ENCODE peak calls at places on chromosomes 12 and 14, in eight cellular contexts. One of them, this sample, is unnamed.

GRCh38 chr12:96810477-96810876 is 96.6 kb upstream of the NEDD1 start:
- DNase-seq in Peyer's patch: no peak
- DNase-seq in GM06990: no peak
- DNase-seq in GM23338: no peak
- DNase-seq in brain microvascular endothelial cell: no peak
- DNase-seq in trophoblast cell: no peak
- DNase-seq in stimulated activated CD8-positive, alpha-beta memory T cell treated with anti-CD3 and anti-CD28 coated beads, Interleukin-15, amount 100 ng/mL, for 1 hour: no peak
- DNase-seq in kidney glomerular epithelial cell: no peak
- DNase-seq in this sample: no peak

GRCh38 chr14:23645504-23645811 is 9.3 kb downstream of the DHRS2 start:
- DNase-seq in kidney glomerular epithelial cell: no peak
- DNase-seq in GM06990: no peak
- DNase-seq in stimulated activated CD8-positive, alpha-beta memory T cell treated with anti-CD3 and anti-CD28 coated beads, Interleukin-15, amount 100 ng/mL, for 1 hour: no peak
- DNase-seq in trophoblast cell: no peak
- DNase-seq in Peyer's patch: no peak
- DNase-seq in GM23338: no peak
- DNase-seq in brain microvascular endothelial cell: no peak
- DNase-seq in this sample: no peak

GRCh38 chr12:21476949-21477348 is 24.5 kb downstream of the RECQL start:
- DNase-seq in GM23338: no peak
- DNase-seq in Peyer's patch: no peak
- DNase-seq in stimulated activated CD8-positive, alpha-beta memory T cell treated with anti-CD3 and anti-CD28 coated beads, Interleukin-15, amount 100 ng/mL, for 1 hour: no peak
- DNase-seq in GM06990: no peak
- DNase-seq in trophoblast cell: no peak
- DNase-seq in brain microvascular endothelial cell: peak; percentile 35
- DNase-seq in kidney glomerular epithelial cell: peak; percentile 57
- DNase-seq in this sample: peak; percentile 83

GRCh38 chr12:100733817-100734593 is 60.6 kb upstream of the ANO4 start:
- DNase-seq in kidney glomerular epithelial cell: peak; percentile 14
- DNase-seq in GM06990: no peak
- DNase-seq in stimulated activated CD8-positive, alpha-beta memory T cell treated with anti-CD3 and anti-CD28 coated beads, Interleukin-15, amount 100 ng/mL, for 1 hour: no peak
- DNase-seq in brain microvascular endothelial cell: no peak
- DNase-seq in Peyer's patch: no peak
- DNase-seq in trophoblast cell: peak; percentile 70
- DNase-seq in GM23338: peak; percentile 68
- DNase-seq in this sample: peak; percentile 63

GRCh38 chr14:39030209-39030608 is 72.8 kb downstream of the SEC23A start:
- DNase-seq in GM23338: no peak
- DNase-seq in brain microvascular endothelial cell: no peak
- DNase-seq in stimulated activated CD8-positive, alpha-beta memory T cell treated with anti-CD3 and anti-CD28 coated beads, Interleukin-15, amount 100 ng/mL, for 1 hour: no peak
- DNase-seq in Peyer's patch: no peak
- DNase-seq in GM06990: no peak
- DNase-seq in trophoblast cell: no peak
- DNase-seq in kidney glomerular epithelial cell: no peak
- DNase-seq in this sample: no peak

GRCh38 chr14:69756298-69756697 is 10.6 kb upstream of the SRSF5 start:
- DNase-seq in GM06990: no peak
- DNase-seq in Peyer's patch: no peak
- DNase-seq in GM23338: no peak
- DNase-seq in trophoblast cell: no peak
- DNase-seq in stimulated activated CD8-positive, alpha-beta memory T cell treated with anti-CD3 and anti-CD28 coated beads, Interleukin-15, amount 100 ng/mL, for 1 hour: no peak
- DNase-seq in brain microvascular endothelial cell: no peak
- DNase-seq in kidney glomerular epithelial cell: no peak
- DNase-seq in this sample: no peak

GRCh38 chr14:69249603-69250002 is 10.4 kb upstream of the GALNT16 start:
- DNase-seq in kidney glomerular epithelial cell: no peak
- DNase-seq in Peyer's patch: no peak
- DNase-seq in GM06990: no peak
- DNase-seq in GM23338: no peak
- DNase-seq in trophoblast cell: no peak
- DNase-seq in brain microvascular endothelial cell: no peak
- DNase-seq in stimulated activated CD8-positive, alpha-beta memory T cell treated with anti-CD3 and anti-CD28 coated beads, Interleukin-15, amount 100 ng/mL, for 1 hour: no peak
- DNase-seq in this sample: no peak

GRCh38 chr12:103530352-103530751 is 34.6 kb upstream of the C12orf42 start:
- DNase-seq in stimulated activated CD8-positive, alpha-beta memory T cell treated with anti-CD3 and anti-CD28 coated beads, Interleukin-15, amount 100 ng/mL, for 1 hour: no peak
- DNase-seq in Peyer's patch: no peak
- DNase-seq in brain microvascular endothelial cell: no peak
- DNase-seq in GM23338: peak; percentile 3
- DNase-seq in GM06990: peak; percentile 30
- DNase-seq in trophoblast cell: no peak
- DNase-seq in kidney glomerular epithelial cell: no peak
- DNase-seq in this sample: no peak

GRCh38 chr14:59267046-59267445 is 78.6 kb downstream of the DAAM1 start:
- DNase-seq in brain microvascular endothelial cell: no peak
- DNase-seq in GM06990: no peak
- DNase-seq in trophoblast cell: no peak
- DNase-seq in stimulated activated CD8-positive, alpha-beta memory T cell treated with anti-CD3 and anti-CD28 coated beads, Interleukin-15, amount 100 ng/mL, for 1 hour: no peak
- DNase-seq in kidney glomerular epithelial cell: no peak
- DNase-seq in Peyer's patch: no peak
- DNase-seq in GM23338: no peak
- DNase-seq in this sample: no peak

GRCh38 chr12:92370828-92371227 is 225.2 kb upstream of the BTG1 start:
- DNase-seq in brain microvascular endothelial cell: no peak
- DNase-seq in kidney glomerular epithelial cell: no peak
- DNase-seq in GM23338: no peak
- DNase-seq in trophoblast cell: no peak
- DNase-seq in stimulated activated CD8-positive, alpha-beta memory T cell treated with anti-CD3 and anti-CD28 coated beads, Interleukin-15, amount 100 ng/mL, for 1 hour: no peak
- DNase-seq in GM06990: no peak
- DNase-seq in Peyer's patch: no peak
- DNase-seq in this sample: no peak

GRCh38 chr12:110758922-110759321 is 16.2 kb upstream of the PPP1CC start:
- DNase-seq in kidney glomerular epithelial cell: no peak
- DNase-seq in GM06990: no peak
- DNase-seq in GM23338: no peak
- DNase-seq in brain microvascular endothelial cell: no peak
- DNase-seq in stimulated activated CD8-positive, alpha-beta memory T cell treated with anti-CD3 and anti-CD28 coated beads, Interleukin-15, amount 100 ng/mL, for 1 hour: no peak
- DNase-seq in trophoblast cell: no peak
- DNase-seq in Peyer's patch: no peak
- DNase-seq in this sample: no peak

GRCh38 chr12:130031571-130032189 is 127.9 kb upstream of the TMEM132D start:
- DNase-seq in kidney glomerular epithelial cell: no peak
- DNase-seq in Peyer's patch: peak; percentile 73
- DNase-seq in trophoblast cell: peak; percentile 80
- DNase-seq in GM06990: peak; percentile 20
- DNase-seq in stimulated activated CD8-positive, alpha-beta memory T cell treated with anti-CD3 and anti-CD28 coated beads, Interleukin-15, amount 100 ng/mL, for 1 hour: peak; percentile 41
- DNase-seq in GM23338: peak; percentile 81
- DNase-seq in brain microvascular endothelial cell: peak; percentile 49
- DNase-seq in this sample: peak; percentile 26

GRCh38 chr12:45577844-45578399 is 151.6 kb upstream of the ARID2 start:
- DNase-seq in trophoblast cell: no peak
- DNase-seq in stimulated activated CD8-positive, alpha-beta memory T cell treated with anti-CD3 and anti-CD28 coated beads, Interleukin-15, amount 100 ng/mL, for 1 hour: no peak
- DNase-seq in GM23338: no peak
- DNase-seq in GM06990: peak; percentile 14
- DNase-seq in kidney glomerular epithelial cell: no peak
- DNase-seq in brain microvascular endothelial cell: no peak
- DNase-seq in Peyer's patch: no peak
- DNase-seq in this sample: peak; percentile 27

GRCh38 chr12:14540801-14541462 is 26.8 kb downstream of the PLBD1 start:
- DNase-seq in stimulated activated CD8-positive, alpha-beta memory T cell treated with anti-CD3 and anti-CD28 coated beads, Interleukin-15, amount 100 ng/mL, for 1 hour: no peak
- DNase-seq in trophoblast cell: no peak
- DNase-seq in GM06990: peak; percentile 22
- DNase-seq in kidney glomerular epithelial cell: no peak
- DNase-seq in Peyer's patch: no peak
- DNase-seq in brain microvascular endothelial cell: no peak
- DNase-seq in GM23338: no peak
- DNase-seq in this sample: no peak

GRCh38 chr12:114903394-114903748 is 219.4 kb upstream of the TBX3 start:
- DNase-seq in brain microvascular endothelial cell: peak; percentile 4
- DNase-seq in GM06990: no peak
- DNase-seq in GM23338: no peak
- DNase-seq in kidney glomerular epithelial cell: no peak
- DNase-seq in stimulated activated CD8-positive, alpha-beta memory T cell treated with anti-CD3 and anti-CD28 coated beads, Interleukin-15, amount 100 ng/mL, for 1 hour: no peak
- DNase-seq in Peyer's patch: no peak
- DNase-seq in trophoblast cell: no peak
- DNase-seq in this sample: peak; percentile 70

GRCh38 chr12:79424109-79424721 is 266.5 kb downstream of the PAWR start:
- DNase-seq in trophoblast cell: peak; percentile 94
- DNase-seq in brain microvascular endothelial cell: peak; percentile 89
- DNase-seq in stimulated activated CD8-positive, alpha-beta memory T cell treated with anti-CD3 and anti-CD28 coated beads, Interleukin-15, amount 100 ng/mL, for 1 hour: no peak
- DNase-seq in GM23338: no peak
- DNase-seq in Peyer's patch: no peak
- DNase-seq in kidney glomerular epithelial cell: peak; percentile 97
- DNase-seq in GM06990: no peak
- DNase-seq in this sample: peak; percentile 91

GRCh38 chr12:86929962-86930361 is 673.8 kb upstream of the MGAT4C start:
- DNase-seq in trophoblast cell: no peak
- DNase-seq in GM06990: no peak
- DNase-seq in brain microvascular endothelial cell: no peak
- DNase-seq in stimulated activated CD8-positive, alpha-beta memory T cell treated with anti-CD3 and anti-CD28 coated beads, Interleukin-15, amount 100 ng/mL, for 1 hour: no peak
- DNase-seq in Peyer's patch: no peak
- DNase-seq in kidney glomerular epithelial cell: no peak
- DNase-seq in GM23338: no peak
- DNase-seq in this sample: peak; percentile 25

GRCh38 chr14:38197761-38198345 is 9.9 kb upstream of the SSTR1 start:
- DNase-seq in trophoblast cell: no peak
- DNase-seq in brain microvascular endothelial cell: no peak
- DNase-seq in stimulated activated CD8-positive, alpha-beta memory T cell treated with anti-CD3 and anti-CD28 coated beads, Interleukin-15, amount 100 ng/mL, for 1 hour: no peak
- DNase-seq in GM06990: no peak
- DNase-seq in kidney glomerular epithelial cell: no peak
- DNase-seq in GM23338: peak; percentile 3
- DNase-seq in Peyer's patch: no peak
- DNase-seq in this sample: peak; percentile 60

GRCh38 chr12:58413794-58414193 is 472.4 kb downstream of the ATP23 start:
- DNase-seq in stimulated activated CD8-positive, alpha-beta memory T cell treated with anti-CD3 and anti-CD28 coated beads, Interleukin-15, amount 100 ng/mL, for 1 hour: no peak
- DNase-seq in trophoblast cell: peak; percentile 63
- DNase-seq in brain microvascular endothelial cell: peak; percentile 82
- DNase-seq in GM23338: no peak
- DNase-seq in GM06990: no peak
- DNase-seq in kidney glomerular epithelial cell: peak; percentile 51
- DNase-seq in Peyer's patch: no peak
- DNase-seq in this sample: peak; percentile 81

GRCh38 chr12:57759360-57759980 is 4.6 kb downstream of the MARCHF9 start:
- DNase-seq in Peyer's patch: no peak
- DNase-seq in GM23338: peak; percentile 60
- DNase-seq in kidney glomerular epithelial cell: no peak
- DNase-seq in brain microvascular endothelial cell: no peak
- DNase-seq in stimulated activated CD8-positive, alpha-beta memory T cell treated with anti-CD3 and anti-CD28 coated beads, Interleukin-15, amount 100 ng/mL, for 1 hour: no peak
- DNase-seq in trophoblast cell: peak; percentile 60
- DNase-seq in GM06990: no peak
- DNase-seq in this sample: no peak

GRCh38 chr14:73344304-73344703 is 107.0 kb downstream of the PAPLN start:
- DNase-seq in stimulated activated CD8-positive, alpha-beta memory T cell treated with anti-CD3 and anti-CD28 coated beads, Interleukin-15, amount 100 ng/mL, for 1 hour: no peak
- DNase-seq in trophoblast cell: no peak
- DNase-seq in GM06990: no peak
- DNase-seq in Peyer's patch: no peak
- DNase-seq in GM23338: no peak
- DNase-seq in kidney glomerular epithelial cell: no peak
- DNase-seq in brain microvascular endothelial cell: no peak
- DNase-seq in this sample: no peak

GRCh38 chr12:97535582-97535981 is 73.0 kb downstream of the RMST start:
- DNase-seq in brain microvascular endothelial cell: no peak
- DNase-seq in kidney glomerular epithelial cell: peak; percentile 43
- DNase-seq in trophoblast cell: peak; percentile 74
- DNase-seq in GM06990: no peak
- DNase-seq in GM23338: no peak
- DNase-seq in stimulated activated CD8-positive, alpha-beta memory T cell treated with anti-CD3 and anti-CD28 coated beads, Interleukin-15, amount 100 ng/mL, for 1 hour: no peak
- DNase-seq in Peyer's patch: no peak
- DNase-seq in this sample: peak; percentile 2

GRCh38 chr12:123960029-123960428 is 12.6 kb downstream of the CCDC92 start:
- DNase-seq in trophoblast cell: no peak
- DNase-seq in GM06990: no peak
- DNase-seq in stimulated activated CD8-positive, alpha-beta memory T cell treated with anti-CD3 and anti-CD28 coated beads, Interleukin-15, amount 100 ng/mL, for 1 hour: no peak
- DNase-seq in GM23338: no peak
- DNase-seq in brain microvascular endothelial cell: no peak
- DNase-seq in Peyer's patch: no peak
- DNase-seq in kidney glomerular epithelial cell: no peak
- DNase-seq in this sample: no peak

GRCh38 chr14:24798911-24799310 is 164.9 kb upstream of the GZMB start:
- DNase-seq in brain microvascular endothelial cell: no peak
- DNase-seq in GM23338: peak; percentile 28
- DNase-seq in Peyer's patch: no peak
- DNase-seq in stimulated activated CD8-positive, alpha-beta memory T cell treated with anti-CD3 and anti-CD28 coated beads, Interleukin-15, amount 100 ng/mL, for 1 hour: no peak
- DNase-seq in GM06990: no peak
- DNase-seq in trophoblast cell: no peak
- DNase-seq in kidney glomerular epithelial cell: no peak
- DNase-seq in this sample: no peak

GRCh38 chr14:103191856-103192835 is 68.9 kb downstream of the TNFAIP2 start:
- DNase-seq in Peyer's patch: peak; percentile 46
- DNase-seq in GM23338: no peak
- DNase-seq in brain microvascular endothelial cell: no peak
- DNase-seq in GM06990: no peak
- DNase-seq in trophoblast cell: peak; percentile 60
- DNase-seq in kidney glomerular epithelial cell: no peak
- DNase-seq in stimulated activated CD8-positive, alpha-beta memory T cell treated with anti-CD3 and anti-CD28 coated beads, Interleukin-15, amount 100 ng/mL, for 1 hour: no peak
- DNase-seq in this sample: no peak

GRCh38 chr14:61188936-61189808 is 92.0 kb downstream of the TMEM30B start:
- DNase-seq in stimulated activated CD8-positive, alpha-beta memory T cell treated with anti-CD3 and anti-CD28 coated beads, Interleukin-15, amount 100 ng/mL, for 1 hour: no peak
- DNase-seq in trophoblast cell: peak; percentile 35
- DNase-seq in Peyer's patch: no peak
- DNase-seq in brain microvascular endothelial cell: peak; percentile 60
- DNase-seq in GM06990: peak; percentile 31
- DNase-seq in GM23338: peak; percentile 89
- DNase-seq in kidney glomerular epithelial cell: peak; percentile 39
- DNase-seq in this sample: peak; percentile 70

GRCh38 chr12:52434096-52434733 is at the start of gene KRT75:
- DNase-seq in GM23338: no peak
- DNase-seq in Peyer's patch: no peak
- DNase-seq in kidney glomerular epithelial cell: no peak
- DNase-seq in brain microvascular endothelial cell: no peak
- DNase-seq in stimulated activated CD8-positive, alpha-beta memory T cell treated with anti-CD3 and anti-CD28 coated beads, Interleukin-15, amount 100 ng/mL, for 1 hour: no peak
- DNase-seq in GM06990: no peak
- DNase-seq in trophoblast cell: no peak
- DNase-seq in this sample: peak; percentile 43

GRCh38 chr14:102206901-102207300 is 67.2 kb downstream of the WDR20 start:
- DNase-seq in brain microvascular endothelial cell: no peak
- DNase-seq in stimulated activated CD8-positive, alpha-beta memory T cell treated with anti-CD3 and anti-CD28 coated beads, Interleukin-15, amount 100 ng/mL, for 1 hour: no peak
- DNase-seq in GM06990: no peak
- DNase-seq in Peyer's patch: no peak
- DNase-seq in GM23338: no peak
- DNase-seq in trophoblast cell: no peak
- DNase-seq in kidney glomerular epithelial cell: no peak
- DNase-seq in this sample: no peak

GRCh38 chr14:60094306-60094897 is 2.7 kb downstream of the PCNX4 start:
- DNase-seq in GM06990: no peak
- DNase-seq in Peyer's patch: no peak
- DNase-seq in kidney glomerular epithelial cell: peak; percentile 19
- DNase-seq in stimulated activated CD8-positive, alpha-beta memory T cell treated with anti-CD3 and anti-CD28 coated beads, Interleukin-15, amount 100 ng/mL, for 1 hour: no peak
- DNase-seq in GM23338: peak; percentile 72
- DNase-seq in trophoblast cell: peak; percentile 78
- DNase-seq in brain microvascular endothelial cell: peak; percentile 80
- DNase-seq in this sample: peak; percentile 59

GRCh38 chr12:12736759-12737676 is 19.9 kb downstream of the CDKN1B start:
- DNase-seq in Peyer's patch: peak; percentile 73
- DNase-seq in brain microvascular endothelial cell: no peak
- DNase-seq in stimulated activated CD8-positive, alpha-beta memory T cell treated with anti-CD3 and anti-CD28 coated beads, Interleukin-15, amount 100 ng/mL, for 1 hour: no peak
- DNase-seq in GM06990: peak; percentile 58
- DNase-seq in trophoblast cell: peak; percentile 40
- DNase-seq in kidney glomerular epithelial cell: peak; percentile 73
- DNase-seq in GM23338: peak; percentile 75
- DNase-seq in this sample: peak; percentile 79

GRCh38 chr12:85642288-85642687 is 193.9 kb downstream of the RASSF9 start:
- DNase-seq in stimulated activated CD8-positive, alpha-beta memory T cell treated with anti-CD3 and anti-CD28 coated beads, Interleukin-15, amount 100 ng/mL, for 1 hour: no peak
- DNase-seq in GM23338: no peak
- DNase-seq in kidney glomerular epithelial cell: no peak
- DNase-seq in Peyer's patch: no peak
- DNase-seq in brain microvascular endothelial cell: no peak
- DNase-seq in GM06990: no peak
- DNase-seq in trophoblast cell: no peak
- DNase-seq in this sample: no peak

GRCh38 chr12:114405449-114406271 is at the start of gene TBX5:
- DNase-seq in GM23338: peak; percentile 65
- DNase-seq in kidney glomerular epithelial cell: no peak
- DNase-seq in Peyer's patch: no peak
- DNase-seq in stimulated activated CD8-positive, alpha-beta memory T cell treated with anti-CD3 and anti-CD28 coated beads, Interleukin-15, amount 100 ng/mL, for 1 hour: no peak
- DNase-seq in GM06990: no peak
- DNase-seq in brain microvascular endothelial cell: no peak
- DNase-seq in trophoblast cell: no peak
- DNase-seq in this sample: peak; percentile 85

GRCh38 chr12:93851245-93851665 is 174.1 kb downstream of the CRADD start:
- DNase-seq in stimulated activated CD8-positive, alpha-beta memory T cell treated with anti-CD3 and anti-CD28 coated beads, Interleukin-15, amount 100 ng/mL, for 1 hour: no peak
- DNase-seq in brain microvascular endothelial cell: no peak
- DNase-seq in trophoblast cell: no peak
- DNase-seq in Peyer's patch: peak; percentile 75
- DNase-seq in kidney glomerular epithelial cell: no peak
- DNase-seq in GM23338: no peak
- DNase-seq in GM06990: peak; percentile 4
- DNase-seq in this sample: no peak

GRCh38 chr14:95695913-95696312 is 9.7 kb downstream of the TCL1B start:
- DNase-seq in brain microvascular endothelial cell: no peak
- DNase-seq in GM06990: no peak
- DNase-seq in GM23338: no peak
- DNase-seq in Peyer's patch: no peak
- DNase-seq in stimulated activated CD8-positive, alpha-beta memory T cell treated with anti-CD3 and anti-CD28 coated beads, Interleukin-15, amount 100 ng/mL, for 1 hour: no peak
- DNase-seq in trophoblast cell: no peak
- DNase-seq in kidney glomerular epithelial cell: no peak
- DNase-seq in this sample: no peak

This sample was measured in fibroblast of mammary gland.